ENCODE peak calls at places on chromosomes 11 and 22, in five cellular contexts. W, P, C, E and L are unnamed samples.

GRCh38 chr22:35177811-35178210 is 79.5 kb upstream of the HMGXB4 start:
- DNase-seq in C (no peak), W (no peak), E (no peak), P (no peak), L (no peak)

GRCh38 chr22:17607891-17608521 is 20.5 kb downstream of the ATP6V1E1 start:
- DNase-seq in E (no peak), C (no peak), W (no peak), P (no peak), L (no peak)

GRCh38 chr11:20363500-20364411 is at the start of gene HTATIP2:
- DNase-seq in C (peak), P (peak), E (peak), W (peak), L (peak)

GRCh38 chr11:132072044-132072879 is 701.8 kb downstream of the NTM start:
- DNase-seq in W (no peak), C (no peak), P (no peak), E (peak), L (no peak)

GRCh38 chr11:113249491-113249763 is 65.0 kb upstream of the TTC12 start:
- DNase-seq in E (no peak), P (no peak), C (no peak), W (peak), L (no peak)

GRCh38 chr22:30432520-30432919 is 7.0 kb downstream of the MTFP1 start:
- DNase-seq in W (no peak), C (no peak), E (no peak), P (no peak), L (no peak)

GRCh38 chr22:37930270-37930951 is 23.0 kb downstream of the C22orf23 start:
- DNase-seq in E (peak), W (no peak), P (no peak), C (peak), L (no peak)

GRCh38 chr11:120065876-120066275 is 72.0 kb downstream of the TRIM29 start:
- DNase-seq in W (no peak), C (no peak), E (no peak), P (no peak), L (no peak)

GRCh38 chr11:64752106-64752970 is 7.4 kb downstream of the PYGM start:
- DNase-seq in E (no peak), P (no peak), W (no peak), C (no peak), L (no peak)

GRCh38 chr22:27859336-27859735 is 57.8 kb upstream of the MN1 start:
- DNase-seq in C (no peak), E (peak), W (no peak), P (no peak), L (no peak)

GRCh38 chr11:3735827-3736226 is 61.5 kb downstream of the NUP98 start:
- DNase-seq in W (no peak), E (peak), P (no peak), C (no peak), L (no peak)

GRCh38 chr11:116712428-116712827 is 60.4 kb downstream of the BUD13 start:
- DNase-seq in C (no peak), P (no peak), E (no peak), W (no peak), L (no peak)

GRCh38 chr11:72534859-72535547 is 100.7 kb upstream of the CLPB start:
- DNase-seq in W (no peak), P (no peak), C (no peak), E (peak), L (no peak)